ENCODE peak calls at places on chromosome 14, in four cellular contexts. K is NCI-H1092 treated with DMSO at 0.1 percent for 48 hours, Y is head of caudate nucleus, N is neural crest cell. V is an unnamed sample.

GRCh38 chr14:22384974-22385526 is 204.0 kb downstream of the DAD1 start:
- DNase-seq in Y (no peak), K (no peak), N (no peak), V (no peak)

GRCh38 chr14:51867753-51868152 is 7.3 kb downstream of the GNG2 start:
- DNase-seq in K (no peak), N (no peak), Y (no peak), V (no peak)

GRCh38 chr14:68578597-68578996 is 214.3 kb downstream of the ZFP36L1 start:
- DNase-seq in K (no peak), N (no peak), Y (no peak), V (no peak)

GRCh38 chr14:75295061-75295461 is 16.4 kb downstream of the FOS start:
- DNase-seq in K (no peak), N (peak), Y (peak), V (peak)

GRCh38 chr14:104296388-104297312 is 158.3 kb downstream of the KIF26A start:
- DNase-seq in N (no peak), Y (no peak), K (no peak), V (no peak)

GRCh38 chr14:21044106-21044618 is 2.0 kb downstream of the RNASE7 start:
- DNase-seq in K (peak), N (no peak), Y (no peak), V (no peak)

GRCh38 chr14:30077946-30078345 is 150.3 kb upstream of the PRKD1 start:
- DNase-seq in N (no peak), Y (no peak), K (no peak), V (no peak)

GRCh38 chr14:64671591-64671990 is 32.6 kb upstream of the PLEKHG3 start:
- DNase-seq in N (no peak), K (peak), Y (peak), V (peak)

GRCh38 chr14:55339770-55340169 is 68.5 kb downstream of the FBXO34 start:
- DNase-seq in Y (no peak), N (no peak), K (no peak), V (no peak)

GRCh38 chr14:53062856-53063255 is 90.3 kb downstream of the DDHD1 start:
- DNase-seq in Y (no peak), K (no peak), N (no peak), V (peak)